ENCODE peak calls at places on chromosomes 12 and 14, in six cellular contexts. X is GM12891, M is HepG2, A is K562, S is H1, P is GM12878. N is an unnamed sample.

GRCh38 chr12:26651566-26652188 is 181.3 kb downstream of the ITPR2 start:
- DNase-seq in X (peak), M (peak), A (peak), S (peak), P (peak), N (peak)

GRCh38 chr12:27754795-27755194 is 25.2 kb upstream of the KLHL42 start:
- DNase-seq in X (no peak), M (no peak), A (no peak), S (no peak), P (no peak), N (no peak)

GRCh38 chr12:13376627-13377373 is 180.3 kb downstream of the EMP1 start:
- DNase-seq in X (no peak), M (no peak), A (no peak), S (no peak), P (no peak), N (no peak)

GRCh38 chr12:115308918-115309317 is 624.9 kb upstream of the TBX3 start:
- DNase-seq in X (no peak), M (no peak), A (no peak), S (no peak), P (no peak), N (no peak)

GRCh38 chr14:69816216-69816615 is 19.2 kb upstream of the SLC10A1 start:
- DNase-seq in X (no peak), M (no peak), A (no peak), S (no peak), P (no peak), N (no peak)

GRCh38 chr12:87836190-87836589 is 193.0 kb downstream of the C12orf50 start:
- DNase-seq in X (no peak), M (no peak), A (no peak), S (no peak), P (no peak), N (no peak)

GRCh38 chr12:54560374-54560858 is 11.0 kb downstream of the PDE1B start:
- DNase-seq in X (peak), M (no peak), A (peak), S (peak), P (peak), N (peak)

GRCh38 chr12:74334770-74335169 is 202.9 kb upstream of the ATXN7L3B start:
- DNase-seq in X (no peak), M (no peak), A (no peak), S (no peak), P (no peak), N (no peak)

GRCh38 chr12:7352661-7353060 is 48.8 kb downstream of the ACSM4 start:
- DNase-seq in X (no peak), M (no peak), A (no peak), S (no peak), P (no peak), N (no peak)

DNA sequence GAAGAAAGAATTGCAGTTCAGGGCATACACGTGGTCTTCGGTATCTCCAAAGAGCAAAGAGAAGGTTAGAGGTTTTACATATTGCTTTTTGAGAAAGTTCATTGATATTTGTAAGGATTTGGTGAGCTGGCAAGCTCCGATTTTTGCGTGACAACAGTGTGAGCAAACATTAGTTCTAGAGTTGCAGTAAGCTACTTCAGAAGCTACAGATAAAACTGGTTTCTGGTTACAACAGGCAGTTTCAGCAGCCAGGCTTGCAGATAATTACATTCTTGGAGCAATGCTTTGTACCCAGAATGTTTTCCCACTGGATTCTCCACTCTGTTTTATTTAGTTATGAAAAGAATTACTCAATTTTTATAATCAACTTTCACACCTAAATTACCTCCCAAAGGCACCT is 28.2 kb downstream of the KLRK1 start:
- DNase-seq in X (no peak), M (peak), A (no peak), S (no peak), P (no peak), N (no peak)
- TF ChIP-seq POLR2AphosphoS5 in X (no peak), M (no peak), A (no peak), S (no peak), P (no peak), N (no peak)

GRCh38 chr14:54440870-54441868 is at the start of gene CNIH1:
- DNase-seq in X (peak), M (peak), A (peak), S (peak), P (peak), N (peak)
- TF ChIP-seq POLR2A in X (peak), M (peak), A (peak), S (peak), P (peak), N (peak)

GRCh38 chr14:22276913-22277816 is 311.9 kb downstream of the DAD1 start:
- DNase-seq in X (no peak), M (peak), A (peak), S (no peak), P (no peak), N (no peak)

GRCh38 chr14:22266683-22267082 is 322.3 kb downstream of the DAD1 start:
- DNase-seq in X (no peak), M (no peak), A (no peak), S (no peak), P (no peak), N (no peak)

GRCh38 chr14:22268875-22269274 is 320.1 kb downstream of the DAD1 start:
- DNase-seq in X (no peak), M (no peak), A (no peak), S (no peak), P (no peak), N (no peak)

GRCh38 chr14:22272408-22272807 is 316.6 kb downstream of the DAD1 start:
- DNase-seq in X (no peak), M (no peak), A (no peak), S (no peak), P (no peak), N (no peak)

GRCh38 chr14:22271838-22272237 is 317.2 kb downstream of the DAD1 start:
- DNase-seq in X (no peak), M (no peak), A (no peak), S (no peak), P (no peak), N (no peak)
- TF ChIP-seq TAF1 in X (no peak), M (no peak), A (no peak), S (no peak), P (no peak), N (no peak)

GRCh38 chr12:117002040-117002832 is 91.5 kb downstream of the FBXW8 start:
- DNase-seq in X (no peak), M (no peak), A (no peak), S (no peak), P (no peak), N (no peak)
- TF ChIP-seq POLR2AphosphoS5 in X (no peak), M (no peak), A (no peak), S (no peak), P (no peak), N (no peak)

GRCh38 chr14:45284802-45285201 is 31.8 kb upstream of the MIS18BP1 start:
- DNase-seq in X (no peak), M (no peak), A (no peak), S (no peak), P (no peak), N (no peak)
- TF ChIP-seq POLR2A in X (no peak), M (no peak), A (no peak), S (no peak), P (no peak), N (no peak)

DNA sequence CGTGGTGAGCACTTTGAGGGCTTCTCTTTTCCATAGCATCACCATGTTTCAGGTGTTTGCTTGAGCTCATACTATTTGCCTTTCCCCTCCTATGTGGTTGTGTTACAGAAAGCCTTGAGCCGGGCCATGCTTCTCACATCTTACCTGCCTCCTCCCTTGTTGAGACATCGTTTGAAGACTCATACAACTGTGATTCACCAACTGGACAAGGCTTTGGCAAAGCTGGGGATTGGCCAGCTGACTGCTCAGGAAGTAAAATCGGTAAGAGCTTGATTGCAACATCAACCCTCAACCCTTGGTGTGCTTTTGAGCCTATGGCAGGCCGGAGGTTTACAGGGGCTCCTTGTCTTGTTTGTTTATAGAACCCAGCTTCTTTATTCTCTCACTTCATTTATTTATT is 8.1 kb downstream of the LETMD1 start:
- DNase-seq in X (no peak), M (no peak), A (no peak), S (no peak), P (no peak), N (no peak)
- TF ChIP-seq TAF1 in X (no peak), M (no peak), A (no peak), S (no peak), P (no peak), N (no peak)

GRCh38 chr14:44497148-44497547 is 9.9 kb downstream of the FSCB start:
- DNase-seq in X (no peak), M (no peak), A (no peak), S (no peak), P (no peak), N (no peak)

GRCh38 chr14:44490966-44491365 is 16.1 kb downstream of the FSCB start:
- DNase-seq in X (no peak), M (no peak), A (no peak), S (no peak), P (no peak), N (no peak)

DNA sequence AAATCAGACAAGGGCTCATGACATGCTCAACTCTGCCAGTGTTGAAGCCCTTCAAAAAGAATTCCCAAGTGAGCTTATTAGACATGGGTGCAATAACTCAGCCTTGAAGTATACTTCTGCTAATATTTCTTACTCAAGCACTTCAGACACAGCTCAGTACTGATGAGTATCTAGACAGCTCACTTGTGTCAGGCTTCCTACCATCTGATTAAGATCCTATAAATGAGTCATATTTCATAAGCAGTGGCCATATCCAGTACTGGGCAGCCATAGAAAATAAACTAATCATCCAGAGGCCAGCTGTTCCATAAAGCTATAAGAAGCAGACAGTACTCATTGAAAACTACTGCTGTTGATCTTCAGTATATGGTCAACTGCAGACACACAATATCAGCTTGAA is 13.0 kb downstream of the FSCB start:
- DNase-seq in X (no peak), M (no peak), A (no peak), S (no peak), P (no peak), N (no peak)
- TF ChIP-seq POLR2AphosphoS5 in X (no peak), M (no peak), A (no peak), S (no peak), P (no peak), N (no peak)

N was measured in GM12892.